ENCODE peak calls at places on chromosomes 5 and 9, in five cellular contexts. X is A549, Z is gastrocnemius medialis, B is HCT116, I is ovary. U is an unnamed sample.

GRCh38 chr5:121937762-121938161 is 24.0 kb upstream of the SRFBP1 start:
- DNase-seq in X (no peak), Z (no peak), B (no peak), I (no peak), U (no peak)

GRCh38 chr5:74167206-74167929 is 473.2 kb downstream of the ENC1 start:
- DNase-seq in X (peak), Z (no peak), B (no peak), I (no peak), U (no peak)

GRCh38 chr5:100505984-100506670 is 29.0 kb upstream of the FAM174A start:
- DNase-seq in X (peak), Z (no peak), B (peak), I (no peak), U (no peak)

GRCh38 chr5:85921590-85921989 is 696.2 kb upstream of the COX7C start:
- DNase-seq in X (peak), Z (no peak), B (no peak), I (no peak), U (no peak)

GRCh38 chr5:123651234-123651633 is 139.3 kb downstream of the CSNK1G3 start:
- DNase-seq in X (no peak), Z (no peak), B (no peak), I (no peak), U (no peak)

GRCh38 chr9:137784046-137784445 is 93.5 kb upstream of the CACNA1B start:
- DNase-seq in X (peak), Z (no peak), B (no peak), I (no peak), U (no peak)

GRCh38 chr9:90987566-90987965 is 185.9 kb downstream of the SYK start:
- DNase-seq in X (no peak), Z (no peak), B (no peak), I (no peak), U (no peak)

GRCh38 chr9:114718801-114719221 is 36.8 kb upstream of the TEX48 start:
- DNase-seq in X (peak), Z (no peak), B (peak), I (no peak), U (no peak)

GRCh38 chr5:166962470-166962869 is 1329.0 kb upstream of the WWC1 start:
- DNase-seq in X (no peak), Z (no peak), B (no peak), I (no peak), U (no peak)

GRCh38 chr9:33506626-33507370 is 17.3 kb upstream of the ANKRD18B start:
- DNase-seq in X (peak), Z (no peak), B (peak), I (no peak), U (no peak)

GRCh38 chr9:127877566-127877998 is at the start of gene AK1:
- DNase-seq in X (no peak), Z (peak), B (no peak), I (peak), U (peak)

GRCh38 chr5:78755822-78756429 is 107.4 kb upstream of the LHFPL2 start:
- DNase-seq in X (no peak), Z (no peak), B (no peak), I (no peak), U (no peak)

GRCh38 chr5:176803027-176803942 is 7.1 kb upstream of the UNC5A start:
- DNase-seq in X (no peak), Z (no peak), B (no peak), I (no peak), U (no peak)

GRCh38 chr9:121822093-121823085 is 171.0 kb downstream of the DAB2IP start:
- DNase-seq in X (no peak), Z (no peak), B (no peak), I (no peak), U (no peak)

GRCh38 chr9:120531683-120532300 is 48.2 kb downstream of the CDK5RAP2 start:
- DNase-seq in X (peak), Z (peak), B (peak), I (no peak), U (peak)

GRCh38 chr5:31504520-31504919 is 27.4 kb downstream of the DROSHA start:
- DNase-seq in X (no peak), Z (no peak), B (no peak), I (no peak), U (no peak)

GRCh38 chr9:76521906-76522305 is 62.9 kb downstream of the GCNT1 start:
- DNase-seq in X (no peak), Z (no peak), B (no peak), I (no peak), U (no peak)

GRCh38 chr9:20659474-20659962 is 24.5 kb upstream of the FOCAD start:
- DNase-seq in X (no peak), Z (no peak), B (no peak), I (no peak), U (no peak)

GRCh38 chr9:73141282-73141681 is 10.4 kb upstream of the ANXA1 start:
- DNase-seq in X (no peak), Z (no peak), B (no peak), I (no peak), U (no peak)

GRCh38 chr9:129081388-129081889 is 528 bp downstream of the DOLPP1 start:
- DNase-seq in X (no peak), Z (no peak), B (no peak), I (no peak), U (no peak)
- TF ChIP-seq POLR2A in X (no peak), Z (no peak), B (peak), I (no peak), U (no peak)

GRCh38 chr5:150410524-150411244 is 2.0 kb downstream of the CD74 start:
- DNase-seq in X (peak), Z (peak), B (peak), I (peak), U (peak)
- TF ChIP-seq POLR2A in X (no peak), Z (no peak), B (no peak), I (no peak), U (peak)

GRCh38 chr5:76477061-76477460 is 74.0 kb downstream of the IQGAP2 start:
- DNase-seq in X (no peak), Z (no peak), B (no peak), I (no peak), U (no peak)

GRCh38 chr5:76482961-76483360 is 79.9 kb downstream of the IQGAP2 start:
- DNase-seq in X (no peak), Z (no peak), B (no peak), I (no peak), U (no peak)

GRCh38 chr5:76483433-76483832 is 80.3 kb downstream of the IQGAP2 start:
- DNase-seq in X (no peak), Z (no peak), B (no peak), I (no peak), U (no peak)

GRCh38 chr5:76477576-76477975 is 74.5 kb downstream of the IQGAP2 start:
- DNase-seq in X (no peak), Z (no peak), B (no peak), I (no peak), U (no peak)

DNA sequence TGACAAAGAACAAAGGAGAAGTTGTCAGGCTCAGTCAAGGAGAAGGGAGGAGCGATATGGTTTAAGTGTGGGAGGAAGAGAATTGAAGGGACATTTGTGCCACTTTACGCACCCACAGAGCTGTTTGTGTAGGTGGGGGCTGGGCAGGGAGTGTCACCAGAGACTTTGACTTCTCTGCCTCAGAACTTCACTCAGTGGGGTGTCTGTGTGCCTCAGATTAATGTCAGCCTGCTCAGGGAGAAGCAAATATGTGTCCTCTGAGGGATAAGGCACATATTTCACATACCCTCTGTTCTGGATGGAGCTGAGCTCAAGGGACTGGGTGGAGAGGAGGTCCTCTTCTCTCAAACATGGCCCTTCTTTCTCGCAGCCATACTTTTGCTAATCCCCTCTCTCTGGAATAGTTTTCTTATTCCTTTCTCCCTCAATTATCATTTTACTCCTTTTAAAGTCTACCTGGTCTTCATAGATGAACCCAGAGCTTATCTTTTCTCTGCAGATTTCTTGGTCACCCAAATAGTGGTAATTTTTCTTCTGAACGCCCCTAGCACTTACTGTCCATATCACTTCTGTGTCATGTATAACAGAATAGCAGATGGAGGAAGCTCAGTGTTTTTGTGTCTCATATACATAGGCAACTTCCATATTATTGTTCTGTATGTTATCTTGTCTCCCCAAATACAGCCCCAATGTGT is 77.0 kb downstream of the IQGAP2 start:
- DNase-seq in X (no peak), Z (no peak), B (no peak), I (no peak), U (no peak)
- TF ChIP-seq POLR2A in X (no peak), Z (no peak), B (no peak), I (no peak), U (no peak)

GRCh38 chr5:36723921-36724320 is 117.5 kb downstream of the SLC1A3 start:
- DNase-seq in X (no peak), Z (no peak), B (no peak), I (no peak), U (no peak)

GRCh38 chr5:36726767-36727166 is 120.4 kb downstream of the SLC1A3 start:
- DNase-seq in X (no peak), Z (no peak), B (no peak), I (no peak), U (no peak)

GRCh38 chr5:36726317-36726716 is 119.9 kb downstream of the SLC1A3 start:
- DNase-seq in X (no peak), Z (no peak), B (no peak), I (no peak), U (no peak)

GRCh38 chr5:36722913-36723312 is 116.5 kb downstream of the SLC1A3 start:
- DNase-seq in X (no peak), Z (no peak), B (no peak), I (no peak), U (no peak)

DNA sequence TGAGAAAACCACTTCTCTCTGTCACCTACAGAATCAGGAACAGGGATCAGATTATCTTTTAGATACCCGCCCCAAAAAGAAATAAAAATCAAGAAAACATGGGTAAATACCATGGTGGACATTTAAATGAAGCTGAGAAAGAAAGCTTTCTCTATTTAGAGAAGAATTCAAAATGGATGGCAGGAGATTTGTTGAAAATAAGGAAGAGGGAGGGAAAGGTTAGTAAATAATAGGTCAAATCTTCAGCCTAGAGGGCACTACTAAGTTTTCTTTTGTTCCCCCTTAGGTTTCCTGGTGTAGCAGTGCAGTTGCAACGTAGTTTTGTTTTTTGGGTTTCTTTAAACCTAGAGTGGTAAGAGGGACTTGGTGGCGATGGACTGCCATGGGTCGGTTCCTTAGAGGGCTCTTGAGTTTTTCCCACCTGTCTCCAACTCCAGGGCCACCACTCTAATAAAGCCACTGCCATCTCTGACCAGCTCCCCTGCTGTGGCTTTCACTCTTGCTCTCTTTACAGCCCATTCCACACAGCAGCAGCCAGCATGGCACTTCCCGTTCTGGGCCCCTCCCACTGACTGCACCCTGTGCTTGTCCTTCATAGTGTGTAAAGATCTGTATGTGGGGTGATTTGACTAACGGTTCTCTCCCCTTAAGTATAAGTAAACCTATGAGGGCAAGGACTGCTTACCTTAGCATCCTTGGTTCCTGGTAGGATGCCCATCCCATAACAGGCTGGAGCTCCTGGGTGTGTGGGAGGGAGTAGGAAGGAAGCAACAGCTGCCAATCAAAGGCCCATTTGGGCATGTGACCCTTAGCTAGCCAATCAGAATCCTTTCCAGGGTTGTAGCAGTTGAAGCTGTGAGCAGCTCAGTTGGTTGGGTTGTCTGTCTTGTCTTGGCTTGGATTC is 118.3 kb downstream of the SLC1A3 start:
- DNase-seq in X (peak), Z (peak), B (no peak), I (no peak), U (peak)
- TF ChIP-seq POLR2A in X (no peak), Z (no peak), B (no peak), I (no peak), U (peak)

GRCh38 chr9:82127993-82128710 is 139.6 kb downstream of the SPATA31D1 start:
- DNase-seq in X (no peak), Z (no peak), B (no peak), I (no peak), U (no peak)

GRCh38 chr9:82129708-82130107 is 141.1 kb downstream of the SPATA31D1 start:
- DNase-seq in X (no peak), Z (no peak), B (no peak), I (no peak), U (no peak)

DNA sequence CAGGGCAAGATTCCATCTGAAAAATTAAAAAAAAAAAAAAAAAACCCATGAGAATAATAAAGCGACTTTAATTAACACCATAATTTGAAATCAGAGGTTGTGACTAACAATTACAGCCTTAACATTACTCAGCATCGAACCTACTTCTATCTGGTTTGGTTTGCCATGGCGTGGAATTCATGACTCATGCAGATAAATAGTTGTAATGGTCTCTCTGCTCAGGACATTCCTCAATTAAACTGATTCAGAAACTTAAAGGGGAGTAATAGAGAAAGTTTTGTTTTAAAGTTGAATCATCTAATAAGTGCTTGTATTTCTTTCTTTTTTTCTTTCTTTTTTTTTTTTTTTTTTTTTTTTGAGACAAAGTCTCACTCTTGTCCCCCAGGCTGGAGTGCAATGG is 135.5 kb downstream of the SPATA31D1 start:
- DNase-seq in X (no peak), Z (no peak), B (no peak), I (no peak), U (no peak)
- TF ChIP-seq POLR2A in X (no peak), Z (no peak), B (no peak), I (no peak), U (no peak)

GRCh38 chr5:139652788-139653241 is 4.7 kb downstream of the CXXC5 start:
- DNase-seq in X (no peak), Z (no peak), B (no peak), I (no peak), U (no peak)
- TF ChIP-seq POLR2A in X (no peak), Z (no peak), B (no peak), I (no peak), U (no peak)

GRCh38 chr5:134576386-134577021 is 51.0 kb downstream of the JADE2 start:
- DNase-seq in X (no peak), Z (no peak), B (no peak), I (no peak), U (no peak)
- TF ChIP-seq POLR2A in X (no peak), Z (no peak), B (no peak), I (no peak), U (no peak)

GRCh38 chr5:112976432-112977309 is at the start of gene DCP2:
- DNase-seq in X (peak), Z (peak), B (peak), I (peak), U (peak)
- TF ChIP-seq POLR2A in X (peak), Z (peak), B (peak), I (peak), U (peak)

GRCh38 chr9:131282175-131282574 is 5.9 kb upstream of the FAM78A start:
- DNase-seq in X (no peak), Z (no peak), B (no peak), I (no peak), U (no peak)
- TF ChIP-seq POLR2A in X (no peak), Z (no peak), B (no peak), I (no peak), U (no peak)

U was measured in body of pancreas.